ENCODE peak calls at places on chromosomes 12 and 14, in four cellular contexts. Q is RCC 7860, Z is iris pigment epithelial cell, K is body of pancreas. W is an unnamed sample.

GRCh38 chr12:94676011-94676709 is 25.8 kb upstream of the TMCC3 start:
- DNase-seq in Q (no peak), Z (peak; percentile 39), K (no peak), W (peak; percentile 52)

GRCh38 chr12:71014180-71014785 is 93.7 kb upstream of the PTPRR start:
- DNase-seq in Q (no peak), Z (peak; percentile 73), K (no peak), W (no peak)

GRCh38 chr12:91367234-91367849 is 184.7 kb upstream of the DCN start:
- DNase-seq in Q (no peak), Z (peak; percentile 20), K (no peak), W (no peak)

GRCh38 chr12:54371328-54372112 is 7.2 kb upstream of the GPR84 start:
- DNase-seq in Q (no peak), Z (no peak), K (no peak), W (no peak)

GRCh38 chr12:26719852-26720251 is 113.1 kb downstream of the ITPR2 start:
- DNase-seq in Q (no peak), Z (no peak), K (no peak), W (no peak)

GRCh38 chr12:18718462-18718861 is 19.4 kb downstream of the PLCZ1 start:
- DNase-seq in Q (no peak), Z (no peak), K (no peak), W (no peak)

GRCh38 chr14:61704554-61704953 is 9.2 kb downstream of the HIF1A start:
- DNase-seq in Q (no peak), Z (no peak), K (no peak), W (no peak)

GRCh38 chr14:77965919-77966435 is 166.1 kb downstream of the ADCK1 start:
- DNase-seq in Q (peak; percentile 80), Z (peak; percentile 47), K (peak; percentile 13), W (peak; percentile 54)

GRCh38 chr12:122078141-122079037 is at the start of gene MLXIP:
- DNase-seq in Q (peak; percentile 85), Z (peak; percentile 91), K (peak; percentile 95), W (peak; percentile 96)

GRCh38 chr14:99724196-99724891 is 40.2 kb downstream of the CYP46A1 start:
- DNase-seq in Q (no peak), Z (no peak), K (no peak), W (no peak)

GRCh38 chr12:14841761-14842160 is 1.6 kb downstream of the ART4 start:
- DNase-seq in Q (peak; percentile 75), Z (peak; percentile 66), K (peak; percentile 71), W (no peak)

GRCh38 chr12:2311001-2311778 is 258.4 kb downstream of the CACNA1C start:
- DNase-seq in Q (no peak), Z (peak; percentile 40), K (no peak), W (no peak)

GRCh38 chr12:68557011-68557715 is 53.5 kb upstream of the RAP1B start:
- DNase-seq in Q (peak; percentile 76), Z (peak; percentile 89), K (no peak), W (no peak)

GRCh38 chr14:44700694-44701093 is 193.6 kb upstream of the FSCB start:
- DNase-seq in Q (peak; percentile 32), Z (no peak), K (no peak), W (no peak)

W was measured in stomach.